ENCODE peak calls at places on chromosome 17, in seven cellular contexts. O is epithelial cell of esophagus; N is CD4-positive, alpha-beta T cell; B is osteocyte; A is upper lobe of right lung; I is fibroblast of pulmonary artery; F is neural progenitor cell. E is an unnamed sample.

GRCh38 chr17:14310584-14310983 is 9.7 kb downstream of the HS3ST3B1 start:
- DNase-seq in B (peak), A (no peak), I (no peak), F (peak), N (no peak), O (no peak), E (no peak)

GRCh38 chr17:77096570-77097214 is 44.1 kb upstream of the SEC14L1 start:
- DNase-seq in O (peak), B (no peak), N (no peak), A (no peak), F (no peak), I (peak), E (no peak)

GRCh38 chr17:76925333-76925935 is 57.2 kb downstream of the MGAT5B start:
- DNase-seq in O (no peak), A (no peak), B (no peak), I (no peak), F (no peak), N (no peak), E (no peak)

GRCh38 chr17:74749262-74750038 is 1.0 kb downstream of the NHERF1 start:
- DNase-seq in A (peak), F (peak), B (no peak), N (peak), O (peak), I (no peak), E (no peak)

GRCh38 chr17:15941781-15942180 is 3.1 kb upstream of the ADORA2B start:
- DNase-seq in O (peak), A (no peak), I (no peak), N (no peak), B (no peak), F (no peak), E (no peak)

GRCh38 chr17:41975099-41976083 is 8.8 kb downstream of the CNP start:
- DNase-seq in B (no peak), N (no peak), A (no peak), I (no peak), O (no peak), F (no peak), E (no peak)

GRCh38 chr17:45814622-45815606 is 29.8 kb upstream of the SPPL2C start:
- DNase-seq in I (no peak), A (no peak), N (no peak), F (no peak), O (no peak), B (no peak), E (no peak)

GRCh38 chr17:58344791-58345157 is 7.2 kb downstream of the SUPT4H1 start:
- DNase-seq in A (peak), N (peak), F (no peak), O (no peak), B (no peak), I (no peak), E (no peak)

GRCh38 chr17:42404326-42405055 is 16.2 kb upstream of the STAT3 start:
- DNase-seq in A (no peak), N (no peak), I (no peak), F (no peak), B (no peak), O (no peak), E (no peak)

GRCh38 chr17:14019186-14019956 is 49.9 kb upstream of the COX10 start:
- DNase-seq in I (peak), B (no peak), A (no peak), N (no peak), O (peak), F (no peak), E (no peak)

GRCh38 chr17:17826942-17827785 is 9.6 kb downstream of the SREBF1 start:
- DNase-seq in A (no peak), B (no peak), I (no peak), F (no peak), O (no peak), N (no peak), E (no peak)

GRCh38 chr17:79622776-79623175 is 11.9 kb upstream of the RBFOX3 start:
- DNase-seq in F (no peak), O (no peak), N (no peak), B (peak), A (peak), I (no peak), E (peak)

GRCh38 chr17:21814776-21815175 is 122.5 kb downstream of the KCNJ18 start:
- DNase-seq in N (no peak), F (no peak), A (no peak), O (no peak), B (no peak), I (no peak), E (no peak)

GRCh38 chr17:606501-607243 is 108.0 kb downstream of the VPS53 start:
- DNase-seq in N (no peak), B (no peak), O (no peak), A (no peak), I (peak), F (no peak), E (no peak)

GRCh38 chr17:51638909-51639308 is 378.6 kb downstream of the UTP18 start:
- DNase-seq in B (no peak), A (no peak), I (no peak), N (no peak), O (no peak), F (no peak), E (no peak)

GRCh38 chr17:51636291-51636690 is 375.9 kb downstream of the UTP18 start:
- DNase-seq in B (no peak), A (no peak), N (no peak), F (peak), O (no peak), I (no peak), E (no peak)

GRCh38 chr17:51641999-51642398 is 381.7 kb downstream of the UTP18 start:
- DNase-seq in I (no peak), A (no peak), F (no peak), N (no peak), O (no peak), B (no peak), E (no peak)

GRCh38 chr17:51643702-51644490 is 383.6 kb downstream of the UTP18 start:
- DNase-seq in F (no peak), N (no peak), A (no peak), O (peak), B (no peak), I (no peak), E (no peak)

GRCh38 chr17:51640108-51640622 is 379.8 kb downstream of the UTP18 start:
- DNase-seq in O (peak), I (no peak), N (no peak), F (peak), B (no peak), A (no peak), E (no peak)
- TF ChIP-seq CTCF in O (peak), I (no peak), N (peak), F (peak), B (peak), A (peak), E (no peak)

GRCh38 chr17:64506201-64506575 is at the start of gene DDX5:
- DNase-seq in A (peak), N (peak), O (no peak), F (peak), I (peak), B (peak), E (peak)

GRCh38 chr17:64508683-64509082 is 1.9 kb downstream of the CEP95 start:
- DNase-seq in F (no peak), B (no peak), A (no peak), N (no peak), O (no peak), I (no peak), E (no peak)

GRCh38 chr17:64507418-64507766 is 615 bp downstream of the CEP95 start:
- DNase-seq in O (peak), I (peak), B (no peak), A (no peak), F (peak), N (no peak), E (no peak)

GRCh38 chr17:64505320-64506200 is 529 bp downstream of the DDX5 start:
- DNase-seq in I (peak), O (peak), A (peak), F (peak), B (peak), N (peak), E (peak)

DNA sequence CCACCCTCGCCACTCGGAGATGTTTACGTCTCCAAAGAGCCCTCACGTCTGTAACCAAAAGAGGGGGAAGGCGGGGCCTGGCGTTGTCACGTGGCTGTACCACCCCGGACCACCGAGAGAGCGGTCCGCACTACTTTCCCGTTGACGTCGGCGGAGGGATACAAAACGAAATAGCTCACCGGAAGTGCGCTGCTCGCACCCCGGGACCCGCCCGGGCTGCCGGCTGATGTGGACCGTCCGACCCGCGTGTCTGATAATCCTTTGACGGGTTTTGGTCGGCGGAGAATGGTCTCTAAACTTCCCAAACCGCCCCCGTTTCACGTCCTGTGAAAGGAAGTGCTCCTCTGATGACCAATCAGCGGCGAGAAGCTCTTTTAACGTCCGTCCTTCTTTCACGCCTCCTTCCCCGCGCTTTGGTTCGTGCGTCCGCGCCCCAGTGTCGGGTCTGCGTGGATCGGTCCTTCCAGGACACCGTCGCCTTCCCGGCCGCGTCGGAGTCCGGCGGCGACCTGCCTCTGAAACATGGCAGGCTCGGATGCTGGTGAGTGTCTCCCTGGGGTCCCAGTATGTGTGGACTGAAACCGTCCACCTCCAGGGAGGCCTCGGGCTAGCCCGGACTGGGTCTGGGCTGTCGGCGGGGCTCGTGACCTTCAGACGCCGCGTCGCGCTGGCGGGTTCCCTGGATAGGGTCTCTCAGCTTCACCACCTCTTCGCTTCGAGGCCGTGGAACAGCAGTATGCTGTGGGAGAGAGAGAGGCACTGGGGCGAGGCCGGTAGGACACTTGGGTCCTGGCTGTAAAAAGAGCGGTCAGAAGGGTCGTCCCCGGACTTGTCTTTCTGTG is at the start of gene CEP95:
- DNase-seq in N (peak), I (peak), O (peak), B (peak), F (peak), A (peak), E (peak)
- TF ChIP-seq CTCF in N (no peak), I (no peak), O (no peak), B (no peak), F (no peak), A (no peak), E (no peak)

DNA sequence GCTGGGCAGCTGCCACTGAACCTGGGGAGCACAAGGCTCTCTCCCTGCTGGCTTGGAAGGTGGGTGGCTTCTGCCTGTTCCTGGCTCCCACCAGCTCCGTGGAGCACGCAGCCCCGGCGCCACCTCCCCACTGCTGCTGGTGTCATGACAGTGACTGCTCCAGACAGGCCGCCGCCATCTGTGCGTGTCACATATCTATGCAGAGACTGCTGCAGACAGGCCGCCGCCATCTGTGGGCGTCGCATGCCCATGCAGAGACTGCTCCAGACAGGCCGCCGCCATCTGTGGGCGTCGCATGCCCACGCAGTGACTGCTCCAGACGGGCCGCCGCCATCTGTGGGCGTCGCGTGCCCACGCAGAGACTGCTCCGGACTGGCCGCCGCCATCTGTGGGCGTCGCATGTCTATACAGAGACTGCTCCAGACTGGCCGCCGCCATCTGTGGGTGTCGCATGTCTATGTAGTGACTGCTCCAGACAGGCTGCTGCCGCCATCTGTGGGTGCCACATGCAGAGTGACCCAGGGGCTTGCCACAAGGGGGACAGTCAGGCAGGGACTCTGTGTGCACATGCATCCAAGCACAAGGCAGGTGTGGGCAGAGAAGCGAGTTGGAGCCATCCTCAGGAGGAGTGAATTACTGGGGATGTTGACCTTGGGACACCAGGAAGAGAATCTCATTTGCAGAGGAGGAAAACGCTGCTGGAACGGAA is 3.3 kb upstream of the FN3KRP start:
- DNase-seq in F (no peak), N (no peak), I (no peak), A (no peak), B (no peak), O (no peak), E (no peak)
- TF ChIP-seq CTCF in F (no peak), N (no peak), I (no peak), A (no peak), B (no peak), O (no peak), E (no peak)

DNA sequence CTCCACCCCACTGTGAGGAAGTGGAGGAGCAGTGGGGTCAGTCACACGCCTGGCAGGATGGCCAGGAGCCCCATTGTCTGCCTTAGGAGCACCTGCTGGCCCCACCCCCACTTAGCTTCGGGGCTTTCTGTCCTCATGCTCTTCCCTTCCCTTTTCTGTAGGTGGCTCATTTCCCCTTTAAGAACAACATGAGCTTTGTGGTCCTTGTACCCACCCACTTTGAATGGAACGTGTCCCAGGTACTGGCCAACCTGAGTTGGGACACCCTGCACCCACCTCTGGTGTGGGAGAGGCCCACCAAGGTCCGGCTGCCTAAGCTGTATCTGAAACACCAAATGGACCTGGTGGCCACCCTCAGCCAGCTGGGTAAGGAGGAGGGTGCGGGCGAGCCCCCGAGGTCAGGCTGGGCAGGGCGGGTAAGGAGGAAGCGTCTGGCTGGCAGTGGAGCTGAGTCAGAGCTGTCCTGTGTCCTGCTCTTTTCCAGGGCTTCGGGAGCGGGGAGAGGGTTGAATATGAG is 9.4 kb upstream of the SERPINF1 start:
- DNase-seq in N (no peak), O (peak), A (peak), I (no peak), B (no peak), F (no peak), E (no peak)
- TF ChIP-seq CTCF in N (no peak), O (no peak), A (peak), I (no peak), B (no peak), F (no peak), E (no peak)

GRCh38 chr17:35578195-35578928 is at the start of gene PEX12:
- DNase-seq in I (peak), B (peak), F (peak), O (peak), N (peak), A (peak), E (peak)
- TF ChIP-seq CTCF in I (no peak), B (no peak), F (no peak), O (no peak), N (no peak), A (no peak), E (no peak)

GRCh38 chr17:50961282-50962220 is 95.4 kb upstream of the TOB1 start:
- DNase-seq in F (no peak), B (no peak), O (no peak), A (no peak), I (no peak), N (no peak), E (no peak)
- TF ChIP-seq CTCF in F (no peak), B (no peak), O (no peak), A (no peak), I (no peak), N (no peak), E (no peak)

DNA sequence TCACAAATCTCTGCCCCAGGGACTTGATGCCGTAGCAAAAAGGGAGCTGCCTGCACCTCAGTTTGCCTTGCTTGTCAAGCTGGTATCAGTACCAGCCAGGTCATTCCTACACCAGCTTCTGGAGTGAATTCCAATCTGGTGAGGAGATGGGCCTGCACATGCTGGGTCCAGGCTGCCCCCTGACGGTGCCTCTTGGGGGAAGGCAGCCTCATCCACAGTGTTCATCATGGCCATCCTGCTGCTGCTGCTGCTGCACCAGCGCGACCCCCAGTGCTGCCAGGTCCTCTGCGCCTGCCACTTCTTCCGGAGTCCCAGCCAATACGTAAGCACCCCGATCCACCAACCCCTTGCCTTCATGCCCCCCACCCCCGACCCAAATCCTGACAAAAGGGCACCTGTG is 8.3 kb downstream of the MRPL27 start:
- DNase-seq in F (peak), B (no peak), O (peak), I (peak), A (no peak), N (no peak), E (no peak)
- TF ChIP-seq CTCF in F (peak), B (no peak), O (peak), I (no peak), A (no peak), N (no peak), E (no peak)

GRCh38 chr17:12789075-12789975 is at the start of gene ARHGAP44:
- DNase-seq in B (peak), O (peak), I (peak), A (peak), F (peak), N (no peak), E (no peak)
- TF ChIP-seq CTCF in B (no peak), O (no peak), I (no peak), A (no peak), F (peak), N (no peak), E (no peak)

GRCh38 chr17:4560837-4561241 is 462 bp upstream of the GGT6 start:
- DNase-seq in A (peak), I (peak), O (no peak), B (no peak), F (peak), N (no peak), E (no peak)
- TF ChIP-seq CTCF in A (peak), I (peak), O (peak), B (no peak), F (peak), N (no peak), E (no peak)

GRCh38 chr17:61425682-61426481 is 26.2 kb downstream of the TBX2 start:
- DNase-seq in N (no peak), A (no peak), I (no peak), B (peak), O (no peak), F (peak), E (no peak)
- TF ChIP-seq CTCF in N (no peak), A (no peak), I (no peak), B (no peak), O (no peak), F (peak), E (no peak)

E was measured in omental fat pad.